ENCODE peak calls at places on chromosomes 6 and 20, in nine cellular contexts. C is heart left ventricle, A is body of pancreas, Z is Peyer's patch, R is esophagus squamous epithelium, B is ovary, M is HepG2, N is uterus, J is esophagus muscularis mucosa. L is an unnamed sample.
A peak's percentile ranks its signal among the peaks of the same experiment; 100 is the strongest.

GRCh38 chr6:85343428-85343827 is 106.5 kb upstream of the NT5E start:
- DNase-seq in J (no peak), M (no peak), B (no peak), N (no peak), R (no peak), Z (no peak), C (no peak), A (no peak), L (no peak)

GRCh38 chr6:34531580-34532201 is 24.4 kb downstream of the SPDEF start:
- DNase-seq in Z (no peak), N (peak; percentile 67), A (no peak), J (no peak), M (no peak), C (peak; percentile 85), B (peak; percentile 75), R (no peak), L (peak; percentile 76)

GRCh38 chr20:32436142-32436861 is 78.2 kb downstream of the ASXL1 start:
- DNase-seq in Z (no peak), J (no peak), N (no peak), C (no peak), A (no peak), R (no peak), M (no peak), B (no peak), L (no peak)

GRCh38 chr6:39361657-39362486 is 39.4 kb upstream of the KCNK16 start:
- DNase-seq in J (no peak), Z (peak; percentile 71), M (peak; percentile 45), N (peak; percentile 56), A (peak; percentile 72), B (peak; percentile 64), R (no peak), C (peak; percentile 58), L (peak; percentile 51)

GRCh38 chr6:54053893-54054391 is 57.3 kb upstream of the MLIP start:
- DNase-seq in C (peak; percentile 55), R (no peak), J (no peak), N (no peak), Z (no peak), A (no peak), M (no peak), B (no peak), L (no peak)

GRCh38 chr6:17884501-17885039 is 102.9 kb downstream of the KIF13A start:
- DNase-seq in M (no peak), Z (no peak), N (no peak), B (no peak), A (no peak), R (no peak), C (no peak), J (no peak), L (no peak)

GRCh38 chr6:81750660-81751387 is 1.7 kb downstream of the TENT5A start:
- DNase-seq in B (no peak), A (no peak), M (no peak), J (no peak), C (no peak), Z (no peak), N (no peak), R (no peak), L (no peak)

GRCh38 chr6:168625602-168626001 is 184.6 kb downstream of the SMOC2 start:
- DNase-seq in C (no peak), J (no peak), B (no peak), R (no peak), N (no peak), M (no peak), A (no peak), Z (no peak), L (no peak)

GRCh38 chr20:64254571-64255360 is 782 bp upstream of the PCMTD2 start:
- DNase-seq in A (no peak), M (no peak), C (no peak), J (no peak), B (no peak), Z (peak; percentile 44), R (no peak), N (no peak), L (no peak)

GRCh38 chr20:59806578-59806975 is 126.9 kb downstream of the SYCP2 start:
- DNase-seq in A (no peak), R (no peak), Z (no peak), J (peak; percentile 19), B (no peak), M (no peak), N (no peak), C (no peak), L (peak; percentile 1)

GRCh38 chr6:26003102-26003694 is 40.6 kb downstream of the TRIM38 start:
- DNase-seq in B (peak; percentile 72), R (no peak), J (no peak), M (peak; percentile 63), A (peak; percentile 68), N (peak; percentile 56), Z (no peak), C (peak; percentile 45), L (peak; percentile 50)

GRCh38 chr6:170208171-170208601 is 82.7 kb downstream of the DLL1 start:
- DNase-seq in M (no peak), Z (peak; percentile 15), C (no peak), J (peak; percentile 72), A (no peak), R (no peak), N (peak; percentile 7), B (no peak), L (no peak)

DNA sequence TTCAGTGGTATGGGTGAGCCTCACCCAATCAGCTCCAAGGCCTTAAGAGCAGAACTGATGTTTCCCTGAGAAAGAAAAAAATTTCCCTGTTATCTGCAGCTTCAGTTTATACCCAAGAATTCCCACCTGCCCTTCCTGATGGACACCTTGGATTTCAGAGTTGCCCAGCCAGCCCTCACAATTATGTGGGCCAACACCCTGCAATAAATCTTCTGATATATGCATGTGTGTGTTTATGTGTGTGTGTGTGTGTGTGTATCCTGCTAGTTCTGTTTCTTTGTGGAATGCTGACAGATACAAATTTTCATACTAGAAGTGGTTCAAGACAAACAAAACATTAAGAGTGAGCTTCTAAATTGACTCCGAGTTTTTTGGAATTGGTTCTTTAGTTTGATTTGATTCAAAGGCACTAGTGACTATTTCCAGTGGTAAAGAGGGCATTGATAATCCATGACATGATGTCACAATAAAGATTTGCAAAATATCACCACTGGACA is 246.6 kb upstream of the BTBD3 start:
- DNase-seq in N (no peak), C (no peak), M (no peak), B (no peak), J (no peak), R (no peak), Z (no peak), A (no peak), L (no peak)
- TF ChIP-seq POLR2A in N (no peak), C (no peak), M (no peak), B (no peak), J (no peak), R (no peak), Z (no peak), A (no peak), L (no peak)

DNA sequence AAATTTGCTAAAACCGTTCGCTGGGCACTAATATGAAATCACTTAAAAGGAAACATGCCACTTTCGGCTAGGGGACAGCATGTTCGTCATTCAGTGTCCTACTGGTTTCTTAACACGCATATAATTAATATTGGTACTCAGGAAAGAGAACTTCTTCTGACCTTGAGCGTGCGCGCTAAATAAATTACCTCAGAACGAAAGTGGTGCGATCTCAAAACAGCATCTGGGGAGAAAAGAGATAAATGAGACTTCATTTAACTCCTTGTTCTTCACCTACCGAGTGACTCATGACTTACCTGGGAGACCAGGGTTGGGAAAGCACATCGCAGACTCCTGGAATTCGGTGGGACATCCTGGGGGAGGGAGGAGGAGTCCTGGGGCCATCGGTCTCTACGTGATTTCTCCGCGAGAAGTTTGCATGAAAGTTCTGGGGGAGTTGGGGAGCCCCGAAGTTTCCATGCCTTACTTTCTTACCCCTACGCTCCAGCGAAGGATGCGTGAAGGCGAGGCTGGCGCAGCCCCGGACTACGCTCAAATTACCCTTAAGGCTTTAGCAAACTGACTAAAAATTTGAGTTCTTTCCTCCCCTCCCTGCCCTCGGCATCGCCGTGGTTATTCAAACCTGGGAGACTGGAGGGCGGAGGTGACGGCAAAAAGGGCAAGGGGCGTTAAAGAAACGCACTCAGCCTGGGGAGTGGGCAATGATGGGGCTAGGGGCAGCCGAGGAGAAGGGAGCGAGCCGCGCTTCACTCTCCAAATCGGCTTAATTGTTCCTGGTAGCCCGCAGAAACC is 1.1 kb upstream of the BEND6 start:
- DNase-seq in C (no peak), R (no peak), M (no peak), N (no peak), B (peak; percentile 18), Z (no peak), J (no peak), A (no peak), L (no peak)
- H3K4me3 ChIP-seq in C (peak overlapping the region; percentile 58), R (peak overlapping the region; percentile 55), M (peak overlapping the region; percentile 75), N (peak overlapping the region; percentile 52), B (peak overlapping the region; percentile 58), Z (peak overlapping the region; percentile 29), J (peak overlapping the region; percentile 72), A (no peak overlapping the region), L (peak overlapping the region; percentile 67)

DNA sequence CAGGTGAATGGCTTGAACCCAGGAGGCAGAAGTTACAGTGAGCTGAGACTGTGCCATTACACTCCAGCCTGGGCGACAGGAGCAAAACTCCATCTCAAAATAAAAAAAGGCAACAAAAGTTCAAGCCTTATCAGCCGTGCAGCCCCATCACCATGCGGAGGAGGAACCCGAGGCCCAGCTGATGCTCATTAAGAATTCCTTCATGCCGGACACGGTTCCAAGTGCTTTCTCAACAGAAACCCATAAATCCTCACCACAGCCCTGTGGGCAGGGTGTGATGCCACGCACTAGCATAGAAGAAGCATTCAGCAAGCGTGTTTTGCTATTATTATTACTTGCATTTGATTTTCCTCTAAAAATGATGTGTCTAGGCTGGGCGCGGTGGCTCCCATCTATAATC is 56.3 kb downstream of the PREX1 start:
- DNase-seq in R (no peak), C (no peak), N (no peak), M (no peak), Z (peak; percentile 9), B (no peak), A (no peak), J (no peak), L (no peak)
- H3K4me1 ChIP-seq in R (peaks cover 8% of the 10 kb centered on the region), C (no peaks in the 10 kb centered on the region), N (no peaks in the 10 kb centered on the region), M (no peaks in the 10 kb centered on the region), Z (no peaks in the 10 kb centered on the region), B (peaks cover 2% of the 10 kb centered on the region), A (no peaks in the 10 kb centered on the region), J (peaks cover 26% of the 10 kb centered on the region), L (peaks cover 19% of the 10 kb centered on the region)

GRCh38 chr6:165988757-165989456 is 178.7 kb downstream of the TBXT start:
- DNase-seq in N (peak; percentile 44), Z (no peak), M (no peak), B (peak; percentile 54), C (no peak), R (no peak), J (no peak), A (no peak), L (no peak)
- TF ChIP-seq POLR2A in N (no peak), Z (no peak), M (no peak), B (no peak), C (no peak), R (no peak), J (no peak), A (no peak), L (no peak)

GRCh38 chr6:158290040-158290439 is 22.2 kb upstream of the TULP4 start:
- DNase-seq in J (no peak), B (no peak), A (no peak), Z (no peak), M (no peak), C (no peak), N (no peak), R (no peak), L (no peak)
- H3K4me3 ChIP-seq in J (no peak overlapping the region), B (no peak overlapping the region), A (no peak overlapping the region), Z (no peak overlapping the region), M (no peak overlapping the region), C (no peak overlapping the region), N (no peak overlapping the region), R (no peak overlapping the region), L (no peak overlapping the region)

GRCh38 chr6:163691049-163691448 is 276.5 kb downstream of the QKI start:
- DNase-seq in B (no peak), C (no peak), R (no peak), A (no peak), Z (no peak), M (no peak), J (no peak), N (no peak), L (no peak)
- H3K4me1 ChIP-seq in B (no peaks in the 10 kb centered on the region), C (no peaks in the 10 kb centered on the region), R (no peaks in the 10 kb centered on the region), A (peaks cover 9% of the 10 kb centered on the region), Z (no peaks in the 10 kb centered on the region), M (peaks cover 14% of the 10 kb centered on the region), J (no peaks in the 10 kb centered on the region), N (no peaks in the 10 kb centered on the region), L (no peaks in the 10 kb centered on the region)